ENCODE peak calls at places on chromosomes 7 and 10, in four cellular contexts. Z is H9, E is mesendoderm, W is H1. B is an unnamed sample.

GRCh38 chr10:71243756-71244637 is 31.6 kb downstream of the UNC5B start:
- DNase-seq in Z (no peak), E (no peak), W (no peak), B (no peak)

GRCh38 chr10:2839081-2839725 is 228.1 kb upstream of the PFKP start:
- DNase-seq in Z (peak; percentile 78), E (peak; percentile 72), W (peak; percentile 19), B (peak; percentile 17)

GRCh38 chr10:11875183-11875498 is 52.0 kb downstream of the PROSER2 start:
- DNase-seq in Z (peak; percentile 63), E (no peak), W (no peak), B (no peak)

GRCh38 chr7:1854521-1855395 is 184.7 kb downstream of the ELFN1 start:
- DNase-seq in Z (peak; percentile 31), E (no peak), W (no peak), B (no peak)

GRCh38 chr10:68440898-68441297 is 30.9 kb downstream of the DNA2 start:
- DNase-seq in Z (no peak), E (no peak), W (no peak), B (no peak)

GRCh38 chr7:151058766-151059361 is 525 bp upstream of the SLC4A2 start:
- DNase-seq in Z (peak; percentile 48), E (peak; percentile 58), W (no peak), B (no peak)

GRCh38 chr10:12418000-12418399 is 68.7 kb downstream of the CAMK1D start:
- DNase-seq in Z (no peak), E (no peak), W (no peak), B (no peak)

GRCh38 chr10:128210215-128211063 is 84.2 kb upstream of the MKI67 start:
- DNase-seq in Z (peak; percentile 71), E (peak; percentile 55), W (no peak), B (peak; percentile 40)

GRCh38 chr10:102310356-102311024 is 65.2 kb downstream of the GBF1 start:
- DNase-seq in Z (no peak), E (peak; percentile 60), W (peak; percentile 9), B (no peak)

GRCh38 chr7:7257899-7258692 is 75.8 kb downstream of the C1GALT1 start:
- DNase-seq in Z (no peak), E (no peak), W (no peak), B (no peak)

GRCh38 chr10:86775056-86775858 is 18.8 kb downstream of the BMPR1A start:
- DNase-seq in Z (no peak), E (peak; percentile 38), W (no peak), B (no peak)

GRCh38 chr10:69222157-69223027 is 2.3 kb downstream of the HKDC1 start:
- DNase-seq in Z (peak; percentile 68), E (peak; percentile 88), W (peak; percentile 25), B (peak; percentile 40)

GRCh38 chr7:130884437-130885417 is 150.7 kb upstream of the KLF14 start:
- DNase-seq in Z (no peak), E (no peak), W (no peak), B (no peak)

GRCh38 chr10:5961405-5962100 is 15.8 kb downstream of the IL15RA start:
- DNase-seq in Z (peak; percentile 19), E (no peak), W (no peak), B (no peak)

GRCh38 chr10:110535958-110536891 is 31.3 kb upstream of the SMC3 start:
- DNase-seq in Z (peak; percentile 60), E (no peak), W (no peak), B (no peak)

GRCh38 chr7:117282239-117282812 is 40.5 kb downstream of the WNT2 start:
- DNase-seq in Z (no peak), E (no peak), W (no peak), B (no peak)

GRCh38 chr7:13801669-13802068 is 187.8 kb downstream of the ETV1 start:
- DNase-seq in Z (no peak), E (no peak), W (no peak), B (no peak)

GRCh38 chr7:134997214-134997885 is 11.0 kb downstream of the AGBL3 start:
- DNase-seq in Z (no peak), E (no peak), W (no peak), B (no peak)

GRCh38 chr10:22271786-22272185 is 44.4 kb upstream of the COMMD3 start:
- DNase-seq in Z (no peak), E (no peak), W (no peak), B (no peak)

GRCh38 chr7:34133983-34134782 is 228.8 kb downstream of the BMPER start:
- DNase-seq in Z (peak; percentile 81), E (peak; percentile 85), W (peak; percentile 58), B (peak; percentile 61)

GRCh38 chr10:132563485-132564248 is 26.1 kb downstream of the INPP5A start:
- DNase-seq in Z (peak; percentile 52), E (peak; percentile 46), W (no peak), B (no peak)

GRCh38 chr10:132564690-132565089 is 27.1 kb downstream of the INPP5A start:
- DNase-seq in Z (no peak), E (no peak), W (no peak), B (no peak)

GRCh38 chr10:132562177-132562915 is 24.8 kb downstream of the INPP5A start:
- DNase-seq in Z (no peak), E (no peak), W (no peak), B (no peak)

GRCh38 chr10:132564249-132564605 is 26.6 kb downstream of the INPP5A start:
- DNase-seq in Z (no peak), E (no peak), W (no peak), B (no peak)

DNA sequence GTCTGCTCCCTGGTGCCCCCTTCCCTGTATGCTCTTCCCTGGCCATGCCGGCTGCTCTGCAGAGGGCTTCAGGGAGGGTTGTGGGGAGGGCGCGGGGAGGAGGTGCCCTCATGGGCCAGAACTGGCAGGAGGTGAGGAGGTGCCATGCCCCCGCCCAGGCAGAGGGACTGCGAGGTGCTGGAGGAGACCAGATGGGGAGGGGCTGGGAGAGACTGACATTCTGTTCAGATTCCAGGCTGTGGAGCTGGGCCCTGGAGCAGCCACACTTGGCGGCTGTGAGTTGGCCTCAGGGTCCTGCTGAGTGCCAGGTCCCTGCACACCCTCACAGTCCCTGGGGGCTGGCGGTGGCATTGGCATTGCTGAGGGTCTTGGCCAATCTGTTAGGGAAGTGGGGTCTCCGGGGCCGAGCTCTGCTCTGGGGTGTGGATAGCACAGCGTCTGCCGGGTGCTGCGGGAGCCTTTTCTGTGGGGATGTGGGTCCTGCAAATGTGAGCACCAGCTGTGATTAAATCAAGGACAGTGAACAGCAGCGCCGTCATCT is 25.4 kb downstream of the INPP5A start:
- DNase-seq in Z (no peak), E (no peak), W (no peak), B (no peak)
- H4K8ac ChIP-seq in Z (no peak overlapping the region), E (no peak overlapping the region), W (no peak overlapping the region), B (no peak overlapping the region)

DNA sequence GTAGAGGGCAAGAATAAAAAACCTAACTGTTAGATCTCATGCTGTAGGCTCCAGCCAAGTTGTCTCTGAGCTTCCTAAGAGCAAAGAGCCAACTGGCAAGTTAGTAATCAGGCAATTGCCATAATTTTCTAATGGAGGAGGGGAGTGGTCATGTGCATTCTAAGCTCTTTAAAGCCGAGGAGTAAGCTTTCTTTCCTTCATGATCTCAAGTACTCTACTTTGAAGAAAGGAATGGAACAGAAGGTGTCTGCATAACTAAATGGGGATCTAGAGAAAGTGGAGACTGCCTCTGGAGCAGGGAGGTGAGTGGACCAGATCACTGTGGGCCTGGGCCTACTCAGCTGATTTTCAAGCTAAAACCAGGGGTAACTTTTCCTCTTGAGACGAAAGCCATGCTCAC is 37.7 kb upstream of the TOMM7 start:
- DNase-seq in Z (no peak), E (peak; percentile 56), W (no peak), B (no peak)
- H4K8ac ChIP-seq in Z (no peak overlapping the region), E (no peak overlapping the region), W (no peak overlapping the region), B (no peak overlapping the region)

GRCh38 chr7:100017300-100017699 is 1.9 kb downstream of the ZKSCAN1 start:
- DNase-seq in Z (no peak), E (no peak), W (no peak), B (no peak)

GRCh38 chr7:100016209-100016901 is 959 bp downstream of the ZKSCAN1 start:
- DNase-seq in Z (no peak), E (no peak), W (no peak), B (no peak)

GRCh38 chr7:100013328-100013676 is 2.1 kb upstream of the ZKSCAN1 start:
- DNase-seq in Z (no peak), E (no peak), W (no peak), B (no peak)

GRCh38 chr7:100017875-100018274 is 2.5 kb downstream of the ZKSCAN1 start:
- DNase-seq in Z (no peak), E (no peak), W (no peak), B (no peak)

GRCh38 chr7:100015232-100016208 is at the start of gene ZKSCAN1:
- DNase-seq in Z (peak; percentile 91), E (peak; percentile 97), W (peak; percentile 80), B (peak; percentile 89)
- H4K8ac ChIP-seq in Z (no peak within 1 kb of the TSS), E (peak within 1 kb of the TSS; percentile 97), W (peak within 1 kb of the TSS; percentile 92), B (peak within 1 kb of the TSS; percentile 87)

DNA sequence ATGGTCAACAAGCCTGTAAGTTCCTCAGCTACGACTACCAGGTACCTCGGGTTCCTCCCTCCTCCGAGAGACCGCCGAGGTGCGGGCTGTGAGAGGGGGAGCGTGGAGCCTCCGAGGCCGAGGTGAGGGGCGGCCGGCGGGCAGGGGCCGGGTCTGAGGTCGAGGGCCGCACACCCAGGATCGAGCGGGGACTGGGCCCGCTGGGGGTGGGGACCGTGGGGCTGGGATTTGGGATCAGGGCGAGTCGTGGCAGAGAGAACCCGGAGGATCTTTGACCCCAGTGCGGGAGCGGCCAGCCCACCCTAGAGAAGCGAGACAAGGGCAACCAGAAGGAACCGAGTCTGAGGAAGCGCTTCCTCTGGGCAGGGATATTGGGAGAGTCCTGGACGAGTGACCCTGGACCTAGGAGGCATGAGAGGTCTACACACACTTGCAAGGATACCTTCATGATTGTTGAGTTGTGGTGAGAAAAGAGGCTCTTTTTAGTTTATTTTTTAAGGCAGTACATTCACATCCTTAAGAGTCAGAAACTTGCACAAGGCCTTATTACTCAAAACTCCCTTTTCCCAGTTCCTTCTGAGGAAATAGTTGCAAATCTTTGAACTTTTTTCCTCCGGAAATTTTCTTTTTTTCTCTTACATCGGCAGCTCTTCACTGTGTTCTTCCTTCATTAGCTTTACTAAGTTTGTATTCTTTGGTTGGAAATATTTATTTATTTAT is 390 bp downstream of the ZNF487 start:
- DNase-seq in Z (no peak), E (no peak), W (no peak), B (peak; percentile 43)
- H4K8ac ChIP-seq in Z (no peak overlapping the region), E (no peak overlapping the region), W (peak overlapping the region; percentile 96), B (no peak overlapping the region)

DNA sequence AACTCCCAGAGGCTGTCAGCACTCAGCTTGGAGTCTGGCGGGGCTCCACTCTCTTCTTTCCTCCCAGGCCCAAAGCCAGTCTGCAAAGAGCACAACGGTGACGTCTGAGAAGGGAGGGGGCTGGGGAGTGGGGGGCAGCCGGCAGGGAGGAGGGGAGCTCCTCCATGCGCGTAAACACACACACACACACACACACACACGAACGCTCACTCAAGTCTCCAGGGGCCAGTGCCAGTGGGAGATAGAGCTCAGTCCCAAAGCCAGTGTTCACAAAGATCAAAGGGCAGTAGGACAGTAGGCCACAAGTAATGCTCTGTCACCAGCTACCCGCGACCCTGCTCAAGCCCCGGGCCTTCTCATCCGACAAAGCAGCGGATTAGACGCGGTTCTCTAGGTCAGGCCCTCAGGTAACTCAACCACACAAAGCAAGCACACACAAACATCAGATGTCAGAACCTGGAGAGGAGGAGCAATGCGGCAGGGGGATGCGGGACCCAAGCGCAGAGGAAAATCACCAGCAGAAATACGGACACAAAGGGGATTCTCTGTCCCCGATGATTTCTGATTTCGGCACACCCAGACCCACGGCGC is 19.9 kb downstream of the TCAF1 start:
- DNase-seq in Z (peak; percentile 56), E (peak; percentile 86), W (no peak), B (peak; percentile 79)
- H4K8ac ChIP-seq in Z (no peak overlapping the region), E (no peak overlapping the region), W (peak overlapping the region; percentile 53), B (no peak overlapping the region)

GRCh38 chr10:97173036-97173435 is 12.7 kb downstream of the SLIT1 start:
- DNase-seq in Z (no peak), E (no peak), W (no peak), B (no peak)
- H4K8ac ChIP-seq in Z (no peak overlapping the region), E (no peak overlapping the region), W (no peak overlapping the region), B (no peak overlapping the region)

B was measured in neuronal stem cell.